ENCODE peak calls at places on chromosomes 5 and 9, in nine cellular contexts. H is T-cell; X is mesothelial cell of epicardium; L is kidney; B is cerebellar cortex; F is psoas muscle; S is T-helper 2 cell; N is lower lobe of right lung; Z is Jurkat, Clone E6-1. C is an unnamed sample.

GRCh38 chr9:93476924-93477323 is 23.5 kb upstream of the FAM120AOS start:
- DNase-seq in H (no peak), B (no peak), X (no peak), S (no peak), Z (no peak), N (no peak), F (no peak), L (no peak), C (no peak)

GRCh38 chr9:4596165-4596922 is 65.8 kb upstream of the PLPP6 start:
- DNase-seq in F (no peak), X (no peak), N (no peak), B (no peak), Z (peak), H (peak), S (no peak), L (no peak), C (peak)

GRCh38 chr9:135299651-135300345 is 179.8 kb upstream of the PPP1R26 start:
- DNase-seq in B (no peak), S (no peak), Z (no peak), F (no peak), X (no peak), N (no peak), H (no peak), L (peak), C (no peak)

GRCh38 chr9:131273146-131273545 is 3.2 kb downstream of the FAM78A start:
- DNase-seq in S (no peak), X (no peak), L (peak), B (no peak), N (peak), Z (no peak), F (peak), H (no peak), C (no peak)

GRCh38 chr9:79655571-79655970 is 83.8 kb downstream of the TLE4 start:
- DNase-seq in Z (no peak), X (no peak), F (no peak), N (no peak), H (no peak), L (no peak), S (no peak), B (no peak), C (no peak)

GRCh38 chr9:33044677-33045282 is 19.7 kb downstream of the DNAJA1 start:
- DNase-seq in B (peak), Z (no peak), F (no peak), N (no peak), L (no peak), H (no peak), X (no peak), S (no peak), C (peak)

GRCh38 chr5:157198277-157199058 is 17.8 kb downstream of the ITK start:
- DNase-seq in B (no peak), N (no peak), L (no peak), S (peak), F (no peak), H (no peak), Z (no peak), X (no peak), C (no peak)

GRCh38 chr9:92059669-92060068 is 55.5 kb downstream of the SPTLC1 start:
- DNase-seq in N (no peak), L (no peak), H (no peak), S (no peak), Z (no peak), F (no peak), X (no peak), B (no peak), C (no peak)

GRCh38 chr5:163401271-163401670 is 36.1 kb upstream of the CCNG1 start:
- DNase-seq in B (no peak), Z (no peak), H (no peak), L (no peak), S (no peak), F (no peak), X (no peak), N (no peak), C (no peak)

GRCh38 chr9:76198336-76198735 is 195.9 kb downstream of the RFK start:
- DNase-seq in S (no peak), X (no peak), H (no peak), N (no peak), L (no peak), Z (no peak), F (no peak), B (no peak), C (no peak)

GRCh38 chr5:124263680-124264491 is 482.6 kb downstream of the ZNF608 start:
- DNase-seq in F (no peak), Z (no peak), L (no peak), N (no peak), X (no peak), H (no peak), B (no peak), S (no peak), C (peak)

GRCh38 chr5:151868451-151868850 is 56.2 kb downstream of the GLRA1 start:
- DNase-seq in N (no peak), S (no peak), Z (peak), L (no peak), F (no peak), B (no peak), H (peak), X (no peak), C (no peak)

GRCh38 chr9:13845460-13845859 is 468.5 kb downstream of the NFIB start:
- DNase-seq in Z (no peak), B (no peak), H (no peak), S (no peak), N (no peak), F (no peak), X (no peak), L (no peak), C (no peak)

GRCh38 chr5:71910741-71911140 is 191.7 kb downstream of the CARTPT start:
- DNase-seq in B (no peak), F (no peak), L (no peak), H (no peak), S (no peak), N (no peak), Z (no peak), X (no peak), C (no peak)

GRCh38 chr5:119816055-119816454 is 186.7 kb downstream of the FAM170A start:
- DNase-seq in X (no peak), N (no peak), B (no peak), S (no peak), F (no peak), Z (no peak), L (no peak), H (no peak), C (no peak)

GRCh38 chr5:40877371-40877988 is 31.8 kb upstream of the C7 start:
- DNase-seq in S (no peak), F (no peak), X (no peak), L (no peak), Z (no peak), N (no peak), B (no peak), H (no peak), C (no peak)

GRCh38 chr5:82641362-82641988 is 363.3 kb upstream of the RPS23 start:
- DNase-seq in S (no peak), H (no peak), L (peak), F (peak), N (no peak), X (no peak), B (peak), Z (peak), C (peak)

GRCh38 chr9:122261469-122261881 is 3.2 kb downstream of the RBM18 start:
- DNase-seq in Z (no peak), S (no peak), H (no peak), F (peak), X (no peak), B (no peak), N (peak), L (peak), C (no peak)

GRCh38 chr5:73199671-73200070 is 26.7 kb downstream of the TMEM174 start:
- DNase-seq in N (no peak), F (no peak), H (no peak), B (no peak), Z (no peak), L (no peak), X (no peak), S (no peak), C (no peak)

GRCh38 chr5:90709323-90710148 is 150.9 kb downstream of the ADGRV1 start:
- DNase-seq in S (no peak), X (no peak), H (no peak), F (no peak), B (peak), L (no peak), Z (no peak), N (no peak), C (peak)

GRCh38 chr9:2745560-2746380 is 28.5 kb downstream of the KCNV2 start:
- DNase-seq in H (no peak), L (no peak), N (no peak), B (no peak), F (no peak), X (no peak), S (no peak), Z (no peak), C (no peak)

GRCh38 chr5:111694183-111694582 is 62.8 kb downstream of the NREP start:
- DNase-seq in H (no peak), Z (no peak), L (no peak), N (no peak), X (no peak), S (no peak), B (no peak), F (no peak), C (no peak)

GRCh38 chr5:140633081-140633471 is at the start of gene CD14:
- DNase-seq in L (peak), Z (no peak), B (peak), X (no peak), F (peak), N (peak), S (no peak), H (no peak), C (no peak)

GRCh38 chr5:1332461-1333001 is 12.4 kb downstream of the CLPTM1L start:
- DNase-seq in S (no peak), H (no peak), B (peak), L (peak), F (no peak), X (no peak), Z (no peak), N (no peak), C (no peak)

GRCh38 chr9:124256517-124257069 is 1.2 kb upstream of the NEK6 start:
- DNase-seq in X (no peak), N (peak), Z (no peak), F (peak), B (peak), L (peak), H (no peak), S (no peak), C (no peak)

GRCh38 chr9:85268024-85268610 is 473.6 kb downstream of the AGTPBP1 start:
- DNase-seq in B (no peak), F (no peak), Z (no peak), H (no peak), X (no peak), S (no peak), L (no peak), N (no peak), C (no peak)

GRCh38 chr9:105278751-105279150 is 34.3 kb downstream of the SLC44A1 start:
- DNase-seq in S (no peak), H (no peak), B (peak), Z (no peak), F (no peak), N (no peak), L (no peak), X (no peak), C (no peak)

GRCh38 chr5:124866355-124867063 is 120.1 kb upstream of the ZNF608 start:
- DNase-seq in N (peak), X (no peak), S (no peak), Z (peak), L (no peak), H (no peak), B (no peak), F (no peak), C (no peak)

GRCh38 chr9:6199596-6199995 is 16.0 kb upstream of the IL33 start:
- DNase-seq in Z (no peak), X (no peak), N (no peak), S (no peak), H (no peak), B (no peak), L (no peak), F (no peak), C (no peak)

GRCh38 chr5:36052542-36052941 is 14.1 kb downstream of the UGT3A2 start:
- DNase-seq in L (no peak), Z (no peak), X (no peak), H (no peak), B (no peak), F (no peak), N (no peak), S (no peak), C (no peak)